ENCODE peak calls at places on chromosomes 6 and 20, in four cellular contexts. K is HCT116, B is H1, A is GM12878. J is an unnamed sample.

GRCh38 chr6:84078335-84078734 is 44.8 kb downstream of the MRAP2 start:
- DNase-seq in K (no peak), B (no peak), A (no peak), J (no peak)

GRCh38 chr20:51636123-51636522 is 93.6 kb upstream of the NFATC2 start:
- DNase-seq in K (peak; percentile 51), B (no peak), A (no peak), J (no peak)

GRCh38 chr6:2857580-2858337 is 16.1 kb upstream of the SERPINB1 start:
- DNase-seq in K (peak; percentile 94), B (no peak), A (peak; percentile 90), J (peak; percentile 81)

GRCh38 chr20:47275548-47275947 is 81.0 kb downstream of the ZMYND8 start:
- DNase-seq in K (no peak), B (no peak), A (no peak), J (no peak)

GRCh38 chr6:7433211-7433610 is 43.6 kb downstream of the RIOK1 start:
- DNase-seq in K (no peak), B (no peak), A (no peak), J (no peak)

GRCh38 chr6:123393333-123393732 is 243.4 kb downstream of the TRDN start:
- DNase-seq in K (no peak), B (no peak), A (no peak), J (no peak)

GRCh38 chr20:59141818-59142581 is 21.6 kb upstream of the ZNF831 start:
- DNase-seq in K (no peak), B (no peak), A (no peak), J (peak; percentile 28)

GRCh38 chr6:53344993-53345392 is 3.8 kb downstream of the ELOVL5 start:
- DNase-seq in K (no peak), B (no peak), A (no peak), J (no peak)

GRCh38 chr6:152720964-152721363 is 23.3 kb downstream of the MYCT1 start:
- DNase-seq in K (peak; percentile 40), B (no peak), A (no peak), J (no peak)

GRCh38 chr20:2217857-2218529 is 77.8 kb upstream of the TGM3 start:
- DNase-seq in K (no peak), B (no peak), A (peak; percentile 20), J (no peak)

GRCh38 chr6:118813795-118814194 is 80.2 kb upstream of the ASF1A start:
- DNase-seq in K (no peak), B (no peak), A (no peak), J (no peak)

GRCh38 chr20:54914995-54915394 is 439.6 kb downstream of the DOK5 start:
- DNase-seq in K (no peak), B (no peak), A (no peak), J (no peak)

GRCh38 chr6:169974663-169975062 is 223.2 kb downstream of the ERMARD start:
- DNase-seq in K (no peak), B (no peak), A (no peak), J (no peak)

GRCh38 chr6:160254467-160255312 is 3.9 kb downstream of the SLC22A2 start:
- DNase-seq in K (no peak), B (no peak), A (no peak), J (no peak)

GRCh38 chr6:143652840-143653239 is 24.9 kb upstream of the PHACTR2 start:
- DNase-seq in K (no peak), B (no peak), A (no peak), J (no peak)

GRCh38 chr6:169863149-169863525 is 111.7 kb downstream of the ERMARD start:
- DNase-seq in K (no peak), B (no peak), A (no peak), J (no peak)

GRCh38 chr6:142302427-142303190 is 802 bp downstream of the ADGRG6 start:
- DNase-seq in K (peak; percentile 53), B (no peak), A (no peak), J (no peak)

GRCh38 chr20:35093245-35093884 is 758 bp upstream of the TRPC4AP start:
- DNase-seq in K (no peak), B (no peak), A (no peak), J (peak; percentile 28)

GRCh38 chr20:9884061-9884460 is 45.2 kb upstream of the PAK5 start:
- DNase-seq in K (no peak), B (no peak), A (no peak), J (no peak)

GRCh38 chr6:168232989-168233874 is 86.3 kb downstream of the DACT2 start:
- DNase-seq in K (no peak), B (no peak), A (no peak), J (no peak)

GRCh38 chr6:27834879-27835549 is 77.2 kb downstream of the OR2B2 start:
- DNase-seq in K (no peak), B (no peak), A (no peak), J (peak; percentile 90)

GRCh38 chr6:51855310-51856082 is 231.9 kb downstream of the PKHD1 start:
- DNase-seq in K (peak; percentile 41), B (peak; percentile 44), A (peak; percentile 11), J (peak; percentile 58)

GRCh38 chr6:26327450-26328264 is 37.3 kb upstream of the BTN3A2 start:
- DNase-seq in K (peak; percentile 89), B (no peak), A (no peak), J (peak; percentile 91)

GRCh38 chr20:57749131-57749690 is 39.4 kb upstream of the PMEPA1 start:
- DNase-seq in K (no peak), B (no peak), A (no peak), J (no peak)
- TF ChIP-seq YY1 in K (no peak), B (no peak), A (no peak), J (no peak)

GRCh38 chr6:151196571-151196970 is 43.2 kb upstream of the AKAP12 start:
- DNase-seq in K (no peak), B (no peak), A (no peak), J (no peak)

GRCh38 chr6:151186276-151186675 is 53.5 kb upstream of the AKAP12 start:
- DNase-seq in K (no peak), B (no peak), A (no peak), J (no peak)

GRCh38 chr6:151186931-151187330 is 52.8 kb upstream of the AKAP12 start:
- DNase-seq in K (no peak), B (no peak), A (no peak), J (no peak)

GRCh38 chr6:151191477-151191995 is 48.2 kb upstream of the AKAP12 start:
- DNase-seq in K (no peak), B (no peak), A (no peak), J (no peak)
- TF ChIP-seq EGR1 in K (no peak), B (no peak), A (no peak), J (no peak)

GRCh38 chr6:42158631-42159030 is 14.5 kb upstream of the GUCA1A start:
- DNase-seq in K (no peak), B (no peak), A (no peak), J (no peak)
- TF ChIP-seq YY1 in K (no peak), B (no peak), A (no peak), J (no peak)

GRCh38 chr20:12207875-12208274 is 290.2 kb downstream of the BTBD3 start:
- DNase-seq in K (peak; percentile 0), B (peak; percentile 27), A (no peak), J (peak; percentile 1)
- TF ChIP-seq EGR1 in K (no peak), B (no peak), A (no peak), J (no peak)

GRCh38 chr6:113825776-113826175 is 31.4 kb upstream of the MARCKS start:
- DNase-seq in K (no peak), B (no peak), A (no peak), J (no peak)

GRCh38 chr6:113829702-113830058 is 27.5 kb upstream of the MARCKS start:
- DNase-seq in K (no peak), B (no peak), A (no peak), J (no peak)

GRCh38 chr6:113824863-113825262 is 32.3 kb upstream of the MARCKS start:
- DNase-seq in K (no peak), B (no peak), A (no peak), J (no peak)

GRCh38 chr6:113830140-113830539 is 27.0 kb upstream of the MARCKS start:
- DNase-seq in K (no peak), B (no peak), A (no peak), J (no peak)

DNA sequence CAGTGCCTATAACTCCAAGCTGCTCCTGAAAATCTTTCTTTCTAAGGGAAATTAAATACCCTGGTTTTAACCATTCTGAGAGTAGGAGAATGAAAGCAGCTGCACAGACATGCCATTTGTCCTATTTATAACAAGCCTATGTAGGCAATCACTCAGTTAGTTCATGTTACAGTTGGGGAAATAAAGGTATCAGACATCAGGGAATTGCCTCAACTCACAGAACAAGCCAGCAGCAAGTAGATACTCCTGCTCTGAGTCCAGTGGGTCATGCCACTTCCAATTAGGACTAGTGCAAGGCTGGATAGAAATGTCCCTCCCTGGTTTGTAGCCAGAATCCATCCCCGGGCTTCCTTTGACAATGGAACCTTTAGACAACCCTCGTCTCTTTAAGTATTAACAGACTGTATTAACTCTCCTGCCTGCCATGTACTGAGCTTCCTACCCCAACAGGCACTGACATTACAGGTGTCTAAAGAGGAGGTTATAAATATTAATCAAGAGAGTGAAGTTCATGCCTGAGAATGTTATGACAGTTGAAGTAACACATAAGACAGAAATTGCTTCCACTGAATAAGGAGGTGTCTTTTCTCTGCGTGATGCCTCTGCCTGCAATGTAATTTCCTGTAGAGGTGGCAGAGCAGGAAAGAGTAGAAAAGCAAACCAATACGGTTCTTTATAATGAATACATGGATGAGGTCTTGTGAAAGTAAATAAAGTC is 28.0 kb upstream of the MARCKS start:
- DNase-seq in K (no peak), B (no peak), A (no peak), J (no peak)
- TF ChIP-seq YY1 in K (no peak), B (no peak), A (no peak), J (no peak)

J was measured in K562.